ENCODE peak calls at places on chromosomes 13 and 19, in six cellular contexts. B, X, O, I, E and D are unnamed samples.

GRCh38 chr13:48819376-48819775 is 156.3 kb upstream of the FNDC3A start:
- DNase-seq in I (no peak), X (no peak), E (no peak), B (no peak), O (no peak), D (no peak)

GRCh38 chr19:2077833-2078619 is 18.1 kb downstream of the MOB3A start:
- DNase-seq in E (no peak), I (no peak), O (no peak), X (no peak), B (no peak), D (no peak)

GRCh38 chr13:84591444-84591843 is 709.2 kb upstream of the SLITRK1 start:
- DNase-seq in I (no peak), E (no peak), B (no peak), O (no peak), X (no peak), D (no peak)

GRCh38 chr13:97491452-97491851 is 57.5 kb downstream of the RAP2A start:
- DNase-seq in O (no peak), B (no peak), X (no peak), E (no peak), I (no peak), D (no peak)

GRCh38 chr19:36508325-36508724 is 19.0 kb upstream of the ZNF566 start:
- DNase-seq in E (no peak), I (no peak), X (no peak), O (no peak), B (no peak), D (no peak)

GRCh38 chr13:72384186-72384823 is 343.1 kb downstream of the MZT1 start:
- DNase-seq in E (no peak), X (no peak), O (peak; percentile 18), I (no peak), B (no peak), D (no peak)

GRCh38 chr19:41563847-41564514 is 12.0 kb upstream of the CEACAM21 start:
- DNase-seq in I (no peak), O (no peak), B (peak; percentile 9), X (no peak), E (no peak), D (no peak)

GRCh38 chr13:80010286-80010831 is 330.6 kb downstream of the SPRY2 start:
- DNase-seq in O (no peak), B (no peak), I (no peak), E (no peak), X (no peak), D (no peak)

GRCh38 chr19:36225219-36225892 is 10.4 kb downstream of the ZNF146 start:
- DNase-seq in X (no peak), B (no peak), O (peak; percentile 35), I (no peak), E (no peak), D (no peak)

DNA sequence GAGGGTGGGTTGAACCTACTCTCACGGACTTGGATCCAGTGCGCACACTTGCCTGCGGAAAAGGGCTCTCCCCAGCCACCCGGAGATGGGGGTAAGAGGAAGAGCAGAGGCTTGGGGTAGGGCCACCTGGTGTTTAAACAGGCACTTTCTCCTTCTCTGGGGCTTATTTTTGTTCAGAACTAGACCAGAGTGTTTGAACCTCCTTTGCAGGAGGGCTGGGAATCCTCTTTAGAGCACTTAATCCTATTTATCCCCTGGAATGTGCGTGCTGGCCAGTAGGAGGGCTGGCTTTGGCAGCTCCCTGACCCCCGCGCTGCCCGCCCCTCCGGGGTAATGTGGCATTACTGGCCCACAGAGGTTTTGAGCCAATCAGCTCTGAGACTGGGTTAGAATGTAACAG is 2.0 kb downstream of the RGS9BP start:
- DNase-seq in E (no peak), B (peak; percentile 96), I (peak; percentile 75), X (no peak), O (no peak), D (peak; percentile 80)
- H3K4me3 ChIP-seq in E (no peak overlapping the region), B (peak overlapping the region; percentile 90), I (no peak overlapping the region), X (peak overlapping the region; percentile 99), O (no peak overlapping the region), D (no peak overlapping the region)

DNA sequence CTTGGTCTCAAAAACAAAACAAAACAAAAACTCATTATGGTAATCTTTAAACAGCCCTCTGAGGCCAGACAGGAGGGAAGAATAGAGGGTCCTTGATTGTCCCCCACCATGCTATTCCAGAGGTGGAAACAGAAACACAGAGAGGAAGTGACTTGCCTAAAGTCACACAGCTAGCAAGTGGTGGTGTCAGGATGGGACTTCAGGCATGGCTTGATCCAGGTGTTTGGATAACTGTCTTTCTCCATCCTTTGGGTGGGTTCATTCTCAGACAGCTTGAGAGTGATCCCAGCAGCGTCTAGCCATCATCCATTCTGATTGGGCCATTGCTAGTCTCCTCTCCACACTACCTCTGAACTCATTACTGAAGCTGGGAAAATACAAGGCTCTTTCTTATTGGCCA is 12.5 kb downstream of the COLGALT1 start:
- DNase-seq in O (no peak), B (no peak), I (no peak), E (no peak), X (no peak), D (no peak)
- H3K36me3 ChIP-seq in O (peaks cover 22% of the 10 kb centered on the region), B (no peaks in the 10 kb centered on the region), I (no peaks in the 10 kb centered on the region), E (peaks cover 68% of the 10 kb centered on the region), X (peaks cover 92% of the 10 kb centered on the region), D (peaks cover 10% of the 10 kb centered on the region)

GRCh38 chr19:50931023-50931422 is 19.8 kb upstream of the KLK4 start:
- DNase-seq in B (no peak), O (no peak), I (no peak), E (no peak), X (no peak), D (no peak)

GRCh38 chr19:50928841-50929240 is 17.6 kb upstream of the KLK4 start:
- DNase-seq in X (no peak), E (no peak), I (no peak), O (no peak), B (no peak), D (no peak)

GRCh38 chr19:50932690-50933083 is 20.2 kb downstream of the KLK5 start:
- DNase-seq in X (no peak), I (no peak), E (no peak), B (no peak), O (no peak), D (no peak)

GRCh38 chr19:50933640-50934039 is 19.2 kb downstream of the KLK5 start:
- DNase-seq in E (no peak), I (no peak), X (no peak), O (peak; percentile 35), B (no peak), D (no peak)

DNA sequence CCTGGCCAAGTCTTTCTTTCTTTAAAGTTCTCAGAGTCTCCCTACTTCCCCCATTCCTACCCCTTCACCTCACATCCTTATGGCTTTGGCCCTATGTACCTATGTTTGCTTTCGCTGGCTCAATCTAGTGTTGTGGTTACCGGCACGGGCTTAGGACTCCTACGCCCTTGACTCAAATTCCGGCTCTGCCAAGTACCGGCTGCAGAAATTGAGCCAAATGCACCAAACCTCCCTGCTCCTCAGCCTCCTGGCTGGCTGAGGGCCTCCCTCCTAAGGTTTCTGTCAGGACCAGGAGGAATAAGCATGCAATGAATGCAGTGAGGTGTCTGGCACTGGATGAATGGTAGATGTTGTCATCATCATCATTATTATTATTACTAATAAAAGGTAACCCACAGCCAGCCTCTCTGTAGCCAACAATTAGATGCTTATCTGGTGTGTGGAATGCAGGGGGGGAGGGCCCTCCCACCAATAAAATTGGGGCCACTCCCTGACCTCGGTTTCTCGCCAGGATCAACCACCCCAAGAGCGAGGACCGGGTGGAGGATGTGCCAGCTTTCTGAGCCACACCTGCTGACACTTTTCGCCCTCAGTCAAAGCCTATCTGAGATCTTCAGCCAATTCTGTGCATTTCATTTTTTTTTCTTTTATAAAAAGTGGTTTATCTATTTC is 20.7 kb downstream of the KLK5 start:
- DNase-seq in O (no peak), X (no peak), E (no peak), I (no peak), B (no peak), D (no peak)
- H3K27me3 ChIP-seq in O (peaks cover 25% of the 10 kb centered on the region), X (no peaks in the 10 kb centered on the region), E (peaks cover 25% of the 10 kb centered on the region), I (peaks cover 5% of the 10 kb centered on the region), B (peaks cover 22% of the 10 kb centered on the region), D (no peaks in the 10 kb centered on the region)

GRCh38 chr19:48194041-48194871 is 23.8 kb downstream of the ZSWIM9 start:
- DNase-seq in X (no peak), I (no peak), O (peak; percentile 24), B (peak; percentile 48), E (no peak), D (peak; percentile 76)

GRCh38 chr19:48186015-48186414 is 15.5 kb downstream of the ZSWIM9 start:
- DNase-seq in I (no peak), O (no peak), E (no peak), X (no peak), B (no peak), D (no peak)

GRCh38 chr19:48186541-48186991 is 16.1 kb downstream of the ZSWIM9 start:
- DNase-seq in O (no peak), I (no peak), E (no peak), B (no peak), X (no peak), D (no peak)

GRCh38 chr19:48192750-48193149 is 22.3 kb downstream of the ZSWIM9 start:
- DNase-seq in I (no peak), X (no peak), B (no peak), O (no peak), E (no peak), D (no peak)

GRCh38 chr19:48190288-48191284 is 20.1 kb downstream of the ZSWIM9 start:
- DNase-seq in O (peak; percentile 79), E (no peak), I (peak; percentile 83), X (no peak), B (peak; percentile 81), D (peak; percentile 96)
- H3K4me3 ChIP-seq in O (no peak overlapping the region), E (no peak overlapping the region), I (no peak overlapping the region), X (no peak overlapping the region), B (no peak overlapping the region), D (no peak overlapping the region)

GRCh38 chr13:110646442-110647364 is 31.4 kb downstream of the NAXD start:
- DNase-seq in X (no peak), B (no peak), E (no peak), O (no peak), I (no peak), D (peak; percentile 54)
- H3K36me3 ChIP-seq in X (peaks cover 52% of the 10 kb centered on the region), B (no peaks in the 10 kb centered on the region), E (peaks cover 17% of the 10 kb centered on the region), O (peaks cover 21% of the 10 kb centered on the region), I (no peaks in the 10 kb centered on the region), D (peaks cover 4% of the 10 kb centered on the region)